ENCODE peak calls at places on chromosomes 5 and 9, in ten cellular contexts. I is AG10803, L is fibroblast of the aortic adventitia, S is K562, Q is fibroblast of mammary gland, D is spleen, B is foreskin fibroblast, P is right cardiac atrium, A is mucosa of descending colon, X is suprapubic skin. E is an unnamed sample.

GRCh38 chr5:132488590-132488989 is 2.0 kb downstream of the IRF1 start:
- DNase-seq in D (no peak), P (no peak), B (no peak), L (no peak), X (no peak), S (no peak), Q (no peak), A (no peak), I (no peak), E (no peak)

GRCh38 chr9:84974790-84975189 is 305.3 kb downstream of the NTRK2 start:
- DNase-seq in X (no peak), Q (no peak), B (no peak), D (no peak), L (no peak), P (no peak), A (no peak), I (no peak), S (no peak), E (no peak)

GRCh38 chr9:134460904-134461303 is 134.6 kb downstream of the RXRA start:
- DNase-seq in B (no peak), S (no peak), L (no peak), X (no peak), Q (no peak), A (peak), I (no peak), D (no peak), P (no peak), E (no peak)

GRCh38 chr9:98775831-98776441 is 20.4 kb downstream of the ANKS6 start:
- DNase-seq in Q (peak), A (peak), S (peak), B (peak), L (peak), D (no peak), X (no peak), P (no peak), I (peak), E (peak)

GRCh38 chr5:89120719-89121118 is 237.7 kb upstream of the MEF2C start:
- DNase-seq in A (peak), P (peak), Q (peak), I (peak), D (no peak), B (peak), S (no peak), X (no peak), L (peak), E (no peak)

GRCh38 chr9:21836437-21837161 is 34.2 kb downstream of the MTAP start:
- DNase-seq in P (no peak), X (no peak), B (peak), L (peak), A (no peak), S (no peak), Q (peak), D (no peak), I (peak), E (no peak)

GRCh38 chr9:36008774-36009300 is 27.9 kb upstream of the RECK start:
- DNase-seq in A (peak), Q (peak), S (peak), B (no peak), D (no peak), L (peak), I (peak), P (peak), X (peak), E (peak)

GRCh38 chr5:115961413-115962238 is 649 bp upstream of the LVRN start:
- DNase-seq in Q (no peak), B (peak), X (peak), P (no peak), I (peak), L (peak), D (no peak), S (no peak), A (no peak), E (no peak)

GRCh38 chr5:33241826-33242225 is 198.9 kb upstream of the TARS1 start:
- DNase-seq in Q (no peak), L (no peak), S (no peak), P (no peak), A (peak), B (no peak), D (no peak), X (no peak), I (no peak), E (no peak)

GRCh38 chr5:177509361-177509951 is at the start of gene DOK3:
- DNase-seq in Q (no peak), B (no peak), A (peak), P (no peak), D (peak), L (no peak), X (no peak), I (no peak), S (peak), E (no peak)

GRCh38 chr9:6194934-6195333 is 20.7 kb upstream of the IL33 start:
- DNase-seq in P (no peak), Q (no peak), L (no peak), B (no peak), A (no peak), I (no peak), X (no peak), S (peak), D (no peak), E (no peak)

GRCh38 chr9:129270903-129271431 is 92.9 kb upstream of the IER5L start:
- DNase-seq in B (peak), I (peak), A (peak), S (no peak), X (no peak), Q (peak), D (peak), P (no peak), L (peak), E (no peak)

GRCh38 chr5:76402880-76403712 is at the start of gene IQGAP2:
- DNase-seq in D (peak), B (peak), X (peak), I (peak), P (peak), L (peak), Q (peak), A (peak), S (peak), E (peak)

GRCh38 chr5:115850771-115851416 is 9.2 kb downstream of the AP3S1 start:
- DNase-seq in A (no peak), P (no peak), D (no peak), S (no peak), Q (peak), B (no peak), I (peak), L (peak), X (no peak), E (no peak)

GRCh38 chr9:127930298-127931091 is at the start of gene PIP5KL1:
- DNase-seq in B (peak), A (peak), I (peak), L (peak), S (peak), P (peak), D (peak), X (peak), Q (peak), E (peak)

GRCh38 chr9:22440841-22441240 is 5.8 kb upstream of the DMRTA1 start:
- DNase-seq in Q (no peak), A (no peak), P (peak), L (no peak), B (no peak), D (no peak), I (no peak), X (no peak), S (no peak), E (no peak)

GRCh38 chr5:149035282-149035882 is 27.5 kb downstream of the SH3TC2 start:
- DNase-seq in A (peak), S (peak), L (peak), I (peak), D (peak), X (peak), Q (peak), B (peak), P (peak), E (peak)

GRCh38 chr5:139645495-139645871 is 2.7 kb upstream of the CXXC5 start:
- DNase-seq in A (peak), B (no peak), Q (no peak), D (peak), P (no peak), X (no peak), I (no peak), S (no peak), L (no peak), E (no peak)

GRCh38 chr9:124754289-124754688 is 16.8 kb downstream of the NR6A1 start:
- DNase-seq in X (no peak), P (no peak), S (peak), A (no peak), D (no peak), Q (peak), L (peak), B (no peak), I (peak), E (no peak)

GRCh38 chr5:176530983-176531901 is 6.0 kb downstream of the RNF44 start:
- DNase-seq in X (no peak), A (no peak), I (no peak), D (peak), L (no peak), B (peak), P (no peak), Q (peak), S (no peak), E (no peak)

GRCh38 chr5:124651663-124652513 is 94.6 kb downstream of the ZNF608 start:
- DNase-seq in A (peak), Q (no peak), X (peak), B (peak), P (peak), S (peak), I (no peak), D (peak), L (peak), E (peak)

GRCh38 chr5:166618555-166618954 is 1672.9 kb upstream of the WWC1 start:
- DNase-seq in P (no peak), A (no peak), B (no peak), I (no peak), Q (no peak), X (no peak), L (no peak), S (no peak), D (no peak), E (no peak)

GRCh38 chr9:90961375-90961774 is 159.8 kb downstream of the SYK start:
- DNase-seq in Q (peak), B (peak), S (no peak), X (no peak), L (peak), D (no peak), P (no peak), A (no peak), I (peak), E (no peak)

GRCh38 chr5:88509403-88509802 is 240.8 kb upstream of the TMEM161B start:
- DNase-seq in B (no peak), S (peak), D (no peak), I (no peak), P (no peak), A (no peak), L (no peak), Q (no peak), X (no peak), E (no peak)

GRCh38 chr5:81422671-81423070 is 28.7 kb upstream of the ACOT12 start:
- DNase-seq in Q (peak), D (no peak), I (peak), S (no peak), A (no peak), X (no peak), B (peak), P (no peak), L (peak), E (no peak)

GRCh38 chr9:6034954-6035353 is 19.5 kb upstream of the RANBP6 start:
- DNase-seq in D (no peak), B (no peak), P (no peak), A (no peak), S (no peak), X (no peak), Q (peak), L (no peak), I (no peak), E (no peak)

GRCh38 chr5:98483301-98483700 is 290.2 kb upstream of the RGMB start:
- DNase-seq in B (peak), L (peak), I (peak), A (no peak), S (no peak), P (no peak), D (no peak), X (no peak), Q (peak), E (no peak)

GRCh38 chr5:110869927-110870326 is 131.1 kb downstream of the SLC25A46 start:
- DNase-seq in Q (no peak), I (no peak), D (no peak), P (no peak), B (no peak), A (no peak), X (no peak), S (no peak), L (no peak), E (no peak)

GRCh38 chr5:5665225-5666075 is 243.0 kb downstream of the ICE1 start:
- DNase-seq in B (no peak), A (no peak), S (peak), L (no peak), X (no peak), P (no peak), Q (no peak), I (no peak), D (no peak), E (no peak)

GRCh38 chr5:145937432-145938250 is 1.3 kb downstream of the SH3RF2 start:
- DNase-seq in P (no peak), S (no peak), A (peak), X (no peak), L (peak), I (no peak), Q (peak), D (no peak), B (no peak), E (no peak)

GRCh38 chr5:137146402-137146889 is 352.7 kb downstream of the SPOCK1 start:
- DNase-seq in A (no peak), B (peak), I (peak), X (no peak), D (no peak), Q (peak), P (peak), S (no peak), L (peak), E (no peak)

GRCh38 chr5:39217365-39218281 is 1.7 kb downstream of the FYB1 start:
- DNase-seq in I (peak), Q (peak), A (peak), B (peak), X (no peak), P (peak), D (peak), S (peak), L (peak), E (peak)

GRCh38 chr9:115630126-115630840 is 512.3 kb upstream of the TNC start:
- DNase-seq in X (no peak), L (no peak), A (no peak), Q (no peak), I (no peak), P (no peak), S (no peak), D (no peak), B (no peak), E (peak)

GRCh38 chr5:171074747-171075146 is 212.9 kb downstream of the RANBP17 start:
- DNase-seq in L (no peak), Q (no peak), X (no peak), D (no peak), P (no peak), A (no peak), S (no peak), I (no peak), B (no peak), E (no peak)
- H3K4me3 ChIP-seq in L (no peak), Q (no peak), X (no peak), D (no peak), P (no peak), A (no peak), S (no peak), I (no peak), B (no peak), E (no peak)

DNA sequence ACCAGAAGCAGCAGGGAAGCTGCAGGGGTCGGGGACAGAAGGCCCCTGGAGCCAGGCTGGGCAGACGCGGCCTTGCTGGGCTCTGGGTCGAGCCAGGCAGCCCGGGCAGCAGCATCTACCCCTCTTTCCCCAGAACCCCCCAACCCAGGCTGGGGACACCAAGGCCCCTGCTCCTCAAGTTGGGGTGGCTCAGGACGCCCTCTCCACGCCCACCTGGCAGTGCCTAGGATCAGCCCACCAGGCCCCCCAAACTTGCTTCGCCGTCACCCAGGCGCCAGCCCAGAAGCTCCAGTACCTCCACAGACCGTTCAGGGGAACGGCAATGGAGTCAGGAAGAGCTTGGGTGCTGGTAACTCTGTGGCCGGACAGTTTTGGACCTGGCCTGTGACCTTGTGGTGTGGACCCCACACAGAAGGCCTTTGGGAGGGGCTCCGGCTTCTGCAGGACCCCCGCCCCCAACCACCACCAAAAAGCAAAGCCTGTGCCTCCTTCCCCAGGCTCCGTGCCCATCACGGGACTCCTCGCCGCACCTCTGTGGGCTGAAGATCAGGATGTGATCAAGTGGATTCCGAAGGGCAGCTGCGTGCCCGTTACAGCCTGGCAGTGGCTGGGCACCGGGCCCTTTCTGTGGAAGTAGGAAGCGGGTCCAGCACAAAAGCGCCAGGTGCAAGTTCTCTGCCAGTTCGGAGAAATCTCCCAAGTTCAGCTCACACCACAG is 2.2 kb downstream of the SLC12A7 start:
- DNase-seq in S (no peak), D (no peak), A (no peak), P (no peak), Q (no peak), X (no peak), B (no peak), L (no peak), I (no peak), E (no peak)
- H3K4me3 ChIP-seq in S (no peak), D (no peak), A (no peak), P (no peak), Q (no peak), X (peak), B (no peak), L (no peak), I (no peak), E (no peak)

GRCh38 chr9:110332766-110333165 is 4.9 kb downstream of the TXNDC8 start:
- DNase-seq in X (no peak), Q (no peak), D (no peak), S (no peak), A (no peak), B (no peak), L (no peak), P (no peak), I (no peak), E (no peak)
- H3K4me3 ChIP-seq in X (no peak), Q (no peak), D (no peak), S (no peak), A (no peak), B (no peak), L (no peak), P (no peak), I (no peak), E (no peak)

GRCh38 chr5:57692582-57693487 is 210.2 kb upstream of the ACTBL2 start:
- DNase-seq in P (peak), Q (peak), A (peak), B (peak), L (peak), X (peak), D (no peak), S (peak), I (peak), E (peak)
- H3K4me3 ChIP-seq in P (no peak), Q (no peak), A (no peak), B (no peak), L (no peak), X (no peak), D (no peak), S (no peak), I (no peak), E (no peak)

DNA sequence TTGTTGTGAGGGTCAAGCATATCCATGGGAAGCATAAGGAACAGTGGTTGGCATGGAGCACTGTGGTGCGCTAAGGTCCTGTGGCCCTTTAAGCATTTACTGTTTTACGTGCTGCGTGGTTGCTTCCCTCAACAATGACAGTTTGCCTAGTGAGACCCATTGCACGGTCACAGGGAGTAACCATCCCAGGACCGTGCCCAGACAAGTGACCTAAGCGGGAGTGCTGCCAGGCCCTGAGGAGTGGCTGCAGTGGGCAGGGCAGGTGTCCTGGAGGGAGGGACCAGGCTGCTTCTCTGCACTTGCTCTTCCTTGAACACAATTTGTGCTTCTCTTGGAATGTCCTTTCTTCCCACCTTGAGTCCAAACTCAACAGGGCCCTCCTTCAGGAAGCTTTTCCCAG is 64.6 kb downstream of the RGS3 start:
- DNase-seq in A (peak), D (peak), S (no peak), X (no peak), I (no peak), L (no peak), Q (no peak), P (no peak), B (no peak), E (no peak)
- H3K4me3 ChIP-seq in A (no peak), D (no peak), S (no peak), X (no peak), I (no peak), L (no peak), Q (no peak), P (no peak), B (no peak), E (no peak)